ENCODE peak calls at places on chromosomes 4 and X, in four cellular contexts. L is K562, W is GM12891, T is GM12878. Y is an unnamed sample.

GRCh38 chr4:167987285-167987684 is 105.1 kb upstream of the ANXA10 start:
- DNase-seq in L (no peak), T (no peak), W (no peak), Y (no peak)

GRCh38 chrX:107673933-107674479 is 45.7 kb downstream of the PRPS1 start:
- DNase-seq in W (no peak), L (peak; percentile 56), T (peak; percentile 79), Y (peak; percentile 92)

GRCh38 chr4:37762294-37763163 is 64.0 kb upstream of the PGM2 start:
- DNase-seq in T (no peak), L (no peak), W (no peak), Y (peak; percentile 83)

GRCh38 chr4:181662383-181662782 is 580.8 kb upstream of the TENM3 start:
- DNase-seq in T (no peak), W (no peak), L (no peak), Y (no peak)

GRCh38 chrX:121256653-121257052 is 209.2 kb downstream of the GLUD2 start:
- DNase-seq in W (no peak), T (no peak), L (no peak), Y (no peak)

GRCh38 chr4:95415346-95415771 is 133.4 kb downstream of the UNC5C start:
- DNase-seq in L (no peak), W (no peak), T (no peak), Y (no peak)

GRCh38 chrX:5681159-5681558 is 547.5 kb downstream of the NLGN4X start:
- DNase-seq in L (no peak), W (no peak), T (no peak), Y (no peak)

GRCh38 chr4:187744911-187745310 is 250.7 kb upstream of the ZFP42 start:
- DNase-seq in T (no peak), L (no peak), W (no peak), Y (no peak)

GRCh38 chr4:78293841-78294301 is 236.7 kb downstream of the FRAS1 start:
- DNase-seq in T (no peak), L (no peak), W (no peak), Y (no peak)

GRCh38 chr4:155208258-155209054 is at the start of gene NPY2R:
- DNase-seq in W (no peak), T (no peak), L (no peak), Y (no peak)

DNA sequence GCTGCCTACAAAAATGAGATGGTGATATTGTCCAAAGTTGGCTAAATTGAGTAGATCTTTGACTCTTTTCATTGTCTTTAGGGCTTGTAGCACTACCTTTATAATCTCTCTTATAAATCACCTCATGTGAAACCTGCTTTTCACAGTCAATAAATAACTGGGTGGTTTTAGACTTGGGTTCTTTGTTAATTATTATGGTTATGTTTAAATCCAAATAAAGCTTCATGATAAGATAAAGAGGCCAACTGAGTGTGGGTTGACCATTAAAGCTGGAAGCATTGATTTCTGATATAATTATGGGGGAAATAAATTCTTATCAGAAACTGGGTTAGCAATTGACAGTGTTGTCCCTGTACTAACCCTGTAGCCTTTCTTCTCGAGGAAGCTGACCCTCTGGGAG is 384.7 kb upstream of the LCORL start:
- DNase-seq in L (no peak), T (no peak), W (no peak), Y (no peak)
- TF ChIP-seq SPI1 in L (no peak), T (no peak), W (no peak), Y (no peak)

GRCh38 chrX:154654372-154654771 is 993 bp upstream of the CTAG2 start:
- DNase-seq in T (no peak), W (no peak), L (no peak), Y (no peak)

GRCh38 chrX:154653048-154653401 is 354 bp downstream of the CTAG2 start:
- DNase-seq in L (no peak), W (no peak), T (no peak), Y (no peak)

GRCh38 chrX:154649864-154650510 is 3.4 kb downstream of the CTAG2 start:
- DNase-seq in L (no peak), W (no peak), T (no peak), Y (no peak)

GRCh38 chrX:154652311-154653047 is 900 bp downstream of the CTAG2 start:
- DNase-seq in W (no peak), L (no peak), T (no peak), Y (no peak)

DNA sequence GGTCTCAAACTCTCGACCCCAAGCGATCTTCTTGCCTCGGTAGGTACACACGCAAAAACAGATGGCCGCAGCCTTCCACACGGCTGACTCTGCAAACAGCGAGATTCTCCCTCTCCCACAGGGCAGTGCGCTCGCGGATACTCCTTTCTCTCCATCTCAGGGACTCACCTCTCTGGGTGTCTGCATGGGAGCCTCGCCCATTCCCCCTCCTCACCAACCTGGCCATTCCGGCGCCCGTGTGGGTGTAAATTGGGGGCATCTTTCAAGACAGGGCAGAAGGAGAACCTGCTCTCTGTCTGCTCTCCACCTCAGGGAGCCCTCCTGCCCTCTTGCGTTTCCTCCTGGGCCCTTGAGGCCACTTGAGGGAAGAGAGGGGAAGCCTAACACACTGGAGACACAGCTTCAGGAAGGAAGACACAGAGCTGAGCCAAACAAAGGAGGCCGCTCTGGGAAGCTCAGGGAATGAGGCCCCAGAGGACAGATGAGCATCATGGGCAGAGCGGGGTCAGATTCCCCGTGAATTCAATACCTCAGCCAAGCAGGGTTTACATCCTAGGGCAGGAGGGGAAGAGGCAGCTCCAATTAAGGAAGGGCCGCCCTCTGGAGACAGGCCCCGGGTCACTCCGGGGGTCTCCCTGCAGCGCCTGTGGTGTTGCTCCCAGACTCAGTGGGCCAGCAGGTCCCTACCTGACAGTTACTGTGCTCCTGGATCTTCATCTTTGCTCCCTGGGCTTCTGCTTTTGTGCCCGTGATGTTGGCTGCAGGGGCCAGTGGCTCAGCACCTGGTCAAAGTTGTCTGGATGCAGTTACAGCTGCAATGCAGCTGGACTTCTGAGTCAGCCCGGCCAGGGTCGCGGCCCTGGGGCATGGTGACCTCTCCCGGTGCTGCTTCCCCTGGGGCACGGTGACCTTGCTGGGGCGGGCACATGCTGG is 4.2 kb downstream of the CTAG2 start:
- DNase-seq in T (no peak), L (no peak), W (no peak), Y (no peak)
- TF ChIP-seq SPI1 in T (no peak), L (no peak), W (no peak), Y (no peak)

DNA sequence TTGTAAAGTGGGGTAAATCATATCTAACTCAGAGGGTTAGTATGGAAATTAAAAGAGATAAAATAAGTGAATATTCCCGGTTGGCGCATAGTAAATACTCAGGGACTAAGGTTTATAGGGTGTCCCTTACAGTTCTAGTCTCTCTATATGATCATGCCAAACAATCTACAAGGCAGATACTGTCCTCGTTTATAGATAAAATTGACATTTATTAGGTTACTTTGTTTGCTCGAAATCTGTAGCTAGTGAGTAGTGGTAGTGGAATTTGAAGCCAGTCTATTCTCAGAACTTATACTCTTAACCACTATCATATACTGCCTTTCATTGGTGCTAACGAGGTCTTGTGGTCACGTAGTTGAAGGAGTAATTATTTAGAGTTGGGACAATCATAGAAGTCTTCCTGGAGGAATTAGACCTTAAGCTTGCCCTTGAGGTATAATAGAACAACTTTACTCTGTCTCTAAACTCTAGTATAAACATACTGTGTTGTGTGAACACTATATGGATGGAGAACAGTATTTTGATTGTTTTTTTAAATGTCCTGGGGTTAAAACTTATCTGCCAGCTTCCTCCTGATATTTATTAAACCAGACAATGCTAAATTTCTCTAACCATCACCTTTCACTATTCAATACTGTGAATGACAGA is 324.0 kb downstream of the STIM2 start:
- DNase-seq in L (no peak), W (no peak), T (no peak), Y (no peak)
- TF ChIP-seq SPI1 in L (no peak), W (no peak), T (no peak), Y (no peak)

GRCh38 chr4:74364649-74365491 is at the start of gene EREG:
- DNase-seq in L (peak; percentile 36), T (no peak), W (peak; percentile 6), Y (peak; percentile 16)

GRCh38 chr4:74367656-74368055 is 2.7 kb downstream of the EREG start:
- DNase-seq in L (no peak), W (no peak), T (no peak), Y (no peak)

GRCh38 chr4:74362347-74362746 is 2.6 kb upstream of the EREG start:
- DNase-seq in T (no peak), W (no peak), L (no peak), Y (no peak)

GRCh38 chr4:74366367-74366891 is 1.5 kb downstream of the EREG start:
- DNase-seq in L (no peak), T (no peak), W (no peak), Y (no peak)

DNA sequence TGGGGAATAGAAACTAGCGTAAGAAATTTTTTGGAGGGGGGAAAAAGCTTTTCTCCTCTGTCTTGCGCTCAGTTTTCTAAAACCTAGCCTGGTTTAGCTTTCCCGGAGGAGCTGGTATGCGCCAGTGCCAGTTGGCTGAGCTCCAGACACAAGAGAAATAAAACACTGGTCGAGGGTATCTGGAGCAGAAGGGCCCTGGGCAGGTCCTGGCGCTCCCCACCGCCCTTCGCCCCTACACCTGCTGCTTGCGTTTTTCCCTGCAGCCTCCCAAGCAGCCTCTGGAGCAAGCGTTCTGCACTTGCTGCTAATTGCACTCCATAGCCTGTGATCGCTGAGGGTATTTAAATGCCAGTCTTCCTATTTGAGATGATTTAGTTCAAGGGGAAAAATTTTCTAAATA is 816 bp downstream of the EREG start:
- DNase-seq in W (no peak), L (no peak), T (no peak), Y (no peak)
- TF ChIP-seq SPI1 in W (no peak), L (no peak), T (no peak), Y (no peak)

Y was measured in HL-60.